ENCODE peak calls at places on chromosomes 6 and 20, in nine cellular contexts. P is CD4-positive, alpha-beta memory T cell; S is neuronal stem cell; O is adrenal gland; A is heart right ventricle; C is AG04449; Q is ovary; I is fibroblast of the aortic adventitia; V is A549. D is an unnamed sample.

GRCh38 chr20:36467076-36467999 is 74.0 kb upstream of the MYL9 start:
- DNase-seq in P (peak), S (no peak), O (no peak), A (peak), C (no peak), Q (no peak), I (peak), V (no peak), D (peak)

GRCh38 chr6:62324817-62325216 is 38.8 kb upstream of the KHDRBS2 start:
- DNase-seq in P (no peak), S (no peak), O (no peak), A (no peak), C (no peak), Q (no peak), I (no peak), V (no peak), D (no peak)

GRCh38 chr6:94041930-94042724 is 622.8 kb upstream of the EPHA7 start:
- DNase-seq in P (no peak), S (no peak), O (no peak), A (no peak), C (no peak), Q (no peak), I (no peak), V (no peak), D (no peak)

GRCh38 chr6:28589952-28590340 is 64.3 kb downstream of the GPX5 start:
- DNase-seq in P (no peak), S (no peak), O (no peak), A (no peak), C (no peak), Q (no peak), I (no peak), V (no peak), D (no peak)

GRCh38 chr6:34696189-34696738 is 303 bp downstream of the ILRUN start:
- DNase-seq in P (no peak), S (no peak), O (peak), A (peak), C (no peak), Q (peak), I (peak), V (no peak), D (no peak)

GRCh38 chr6:20481281-20481680 is 53.0 kb upstream of the CDKAL1 start:
- DNase-seq in P (no peak), S (no peak), O (no peak), A (no peak), C (no peak), Q (no peak), I (no peak), V (no peak), D (no peak)

GRCh38 chr6:143060806-143061596 is at the start of gene AIG1:
- DNase-seq in P (peak), S (peak), O (peak), A (no peak), C (no peak), Q (peak), I (peak), V (peak), D (no peak)

GRCh38 chr6:37809144-37809543 is 10.4 kb upstream of the ZFAND3 start:
- DNase-seq in P (no peak), S (no peak), O (peak), A (peak), C (no peak), Q (peak), I (peak), V (no peak), D (no peak)

GRCh38 chr6:24093381-24093780 is 32.6 kb upstream of the NRSN1 start:
- DNase-seq in P (no peak), S (no peak), O (no peak), A (no peak), C (no peak), Q (no peak), I (no peak), V (no peak), D (no peak)

GRCh38 chr20:15818651-15819071 is 754.6 kb downstream of the KIF16B start:
- DNase-seq in P (no peak), S (no peak), O (no peak), A (no peak), C (no peak), Q (no peak), I (no peak), V (no peak), D (peak)

GRCh38 chr6:56491606-56492328 is 150.9 kb downstream of the DST start:
- DNase-seq in P (no peak), S (no peak), O (peak), A (no peak), C (no peak), Q (no peak), I (peak), V (no peak), D (no peak)

GRCh38 chr20:48523191-48523757 is 304.5 kb downstream of the PREX1 start:
- DNase-seq in P (no peak), S (peak), O (peak), A (no peak), C (no peak), Q (no peak), I (peak), V (peak), D (peak)

GRCh38 chr20:49501917-49502316 is 19.4 kb upstream of the KCNB1 start:
- DNase-seq in P (no peak), S (no peak), O (no peak), A (no peak), C (no peak), Q (no peak), I (peak), V (no peak), D (no peak)

GRCh38 chr20:10300582-10301108 is 82.0 kb downstream of the SNAP25 start:
- DNase-seq in P (no peak), S (no peak), O (no peak), A (no peak), C (no peak), Q (no peak), I (no peak), V (no peak), D (no peak)
- H3K4me3 ChIP-seq in P (no peak), S (no peak), O (no peak), A (no peak), C (no peak), Q (no peak), I (no peak), V (no peak), D (no peak)

GRCh38 chr6:46918830-46919229 is 2.9 kb downstream of the ADGRF5 start:
- DNase-seq in P (no peak), S (no peak), O (no peak), A (no peak), C (no peak), Q (no peak), I (no peak), V (no peak), D (no peak)
- H3K4me3 ChIP-seq in P (no peak), S (no peak), O (no peak), A (peak), C (no peak), Q (no peak), I (no peak), V (no peak), D (no peak)

GRCh38 chr20:53643031-53643832 is 49.6 kb upstream of the ZNF217 start:
- DNase-seq in P (peak), S (no peak), O (peak), A (no peak), C (no peak), Q (no peak), I (peak), V (peak), D (no peak)
- H3K4me3 ChIP-seq in P (peak), S (no peak), O (no peak), A (no peak), C (peak), Q (no peak), I (peak), V (peak), D (no peak)

GRCh38 chr20:63357921-63358905 is 2.9 kb downstream of the CHRNA4 start:
- DNase-seq in P (no peak), S (no peak), O (no peak), A (peak), C (no peak), Q (no peak), I (no peak), V (no peak), D (peak)

GRCh38 chr20:63361507-63362425 is 617 bp upstream of the CHRNA4 start:
- DNase-seq in P (no peak), S (no peak), O (no peak), A (peak), C (no peak), Q (no peak), I (no peak), V (no peak), D (no peak)

GRCh38 chr20:63359164-63359934 is 1.8 kb downstream of the CHRNA4 start:
- DNase-seq in P (no peak), S (no peak), O (no peak), A (no peak), C (no peak), Q (no peak), I (no peak), V (no peak), D (no peak)

GRCh38 chr20:63360850-63361497 is at the start of gene CHRNA4:
- DNase-seq in P (no peak), S (no peak), O (no peak), A (peak), C (no peak), Q (no peak), I (no peak), V (no peak), D (no peak)

DNA sequence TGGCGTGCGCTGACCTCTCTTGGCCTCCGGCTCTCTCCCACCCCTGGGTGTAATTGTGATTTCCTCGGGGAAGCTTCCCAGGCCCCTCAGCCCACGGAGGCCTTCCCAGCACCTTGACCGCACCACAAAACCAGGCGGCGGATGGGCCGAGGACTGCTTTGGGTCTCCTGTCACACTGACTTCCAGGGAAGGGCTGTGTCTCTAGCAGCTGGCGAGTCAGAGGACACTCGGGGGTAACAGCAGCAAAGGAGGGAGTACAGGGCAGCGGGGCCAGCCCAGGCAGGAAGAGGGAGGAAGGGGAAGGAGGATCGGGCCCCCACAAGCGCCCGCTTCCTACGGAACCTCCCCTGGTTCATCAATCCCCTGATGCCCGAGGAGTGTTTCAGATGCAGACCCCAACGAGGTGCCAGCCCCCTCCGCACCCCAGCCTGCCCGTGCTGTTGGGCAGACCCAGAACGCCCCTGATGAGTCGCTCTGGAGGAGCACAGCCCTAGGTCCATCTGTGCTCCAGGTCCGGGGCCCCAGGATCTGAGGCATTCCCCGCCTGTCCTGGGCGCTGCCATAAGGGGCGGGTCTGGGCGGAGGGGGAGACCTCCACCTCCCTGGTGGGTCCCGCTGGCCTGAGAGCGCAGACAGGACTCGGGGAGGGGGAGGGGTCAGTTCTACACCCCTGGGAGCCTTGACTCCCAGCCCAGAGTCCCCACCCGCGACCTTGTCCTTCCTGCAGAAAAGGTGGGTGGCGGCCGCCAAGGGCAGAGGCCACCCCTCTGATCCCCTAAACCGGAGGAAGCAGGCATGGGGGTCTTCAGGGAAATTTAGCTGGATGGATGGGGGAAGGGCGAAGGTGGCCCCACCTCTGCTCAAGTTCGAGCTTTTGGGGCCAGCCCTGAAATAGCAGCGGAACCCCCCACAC is 956 bp downstream of the CHRNA4 start:
- DNase-seq in P (no peak), S (no peak), O (no peak), A (peak), C (no peak), Q (no peak), I (no peak), V (no peak), D (no peak)
- H3K4me3 ChIP-seq in P (no peak), S (peak), O (no peak), A (no peak), C (no peak), Q (no peak), I (no peak), V (peak), D (no peak)

DNA sequence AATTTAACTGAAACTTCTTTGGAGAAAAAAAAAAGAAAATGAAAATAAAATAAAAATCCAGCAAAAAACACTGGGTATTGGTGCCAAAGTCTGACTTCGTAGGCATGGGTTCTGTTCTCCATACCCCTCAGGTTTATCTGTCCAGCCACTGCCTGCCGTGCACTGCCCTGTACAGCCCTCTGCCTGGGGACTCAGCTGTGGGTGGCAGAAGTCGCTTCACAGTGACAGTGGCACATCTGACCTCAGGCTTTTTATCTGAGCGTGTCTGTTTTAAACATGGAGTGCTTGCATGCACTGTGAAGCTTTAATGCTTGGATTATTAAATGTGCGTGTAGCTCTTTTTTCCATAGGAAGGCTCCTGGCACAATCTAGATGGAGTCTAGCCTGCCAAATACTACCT is 375.4 kb downstream of the UTRN start:
- DNase-seq in P (no peak), S (no peak), O (no peak), A (no peak), C (no peak), Q (no peak), I (no peak), V (no peak), D (no peak)
- H3K4me3 ChIP-seq in P (no peak), S (no peak), O (no peak), A (no peak), C (no peak), Q (no peak), I (no peak), V (no peak), D (no peak)

GRCh38 chr6:163665464-163665863 is 250.9 kb downstream of the QKI start:
- DNase-seq in P (no peak), S (no peak), O (no peak), A (no peak), C (no peak), Q (no peak), I (no peak), V (no peak), D (no peak)

GRCh38 chr6:163668061-163668426 is 253.5 kb downstream of the QKI start:
- DNase-seq in P (no peak), S (no peak), O (no peak), A (no peak), C (no peak), Q (no peak), I (no peak), V (no peak), D (no peak)

GRCh38 chr6:163671355-163671754 is 256.8 kb downstream of the QKI start:
- DNase-seq in P (no peak), S (no peak), O (no peak), A (no peak), C (no peak), Q (no peak), I (no peak), V (no peak), D (no peak)

GRCh38 chr6:163670283-163670682 is 255.8 kb downstream of the QKI start:
- DNase-seq in P (no peak), S (no peak), O (no peak), A (no peak), C (no peak), Q (no peak), I (no peak), V (no peak), D (no peak)

GRCh38 chr6:163667372-163668060 is 253.0 kb downstream of the QKI start:
- DNase-seq in P (peak), S (no peak), O (peak), A (no peak), C (no peak), Q (no peak), I (no peak), V (no peak), D (no peak)
- H3K4me3 ChIP-seq in P (no peak), S (no peak), O (no peak), A (no peak), C (no peak), Q (no peak), I (no peak), V (no peak), D (no peak)

GRCh38 chr6:26185004-26185403 is 97.8 kb downstream of the HFE start:
- DNase-seq in P (no peak), S (no peak), O (no peak), A (no peak), C (no peak), Q (no peak), I (no peak), V (no peak), D (no peak)

GRCh38 chr6:26183581-26184408 is 96.6 kb downstream of the HFE start:
- DNase-seq in P (peak), S (peak), O (peak), A (peak), C (no peak), Q (peak), I (peak), V (no peak), D (peak)

GRCh38 chr6:26185802-26186201 is 98.6 kb downstream of the HFE start:
- DNase-seq in P (no peak), S (no peak), O (no peak), A (no peak), C (no peak), Q (no peak), I (no peak), V (no peak), D (no peak)

GRCh38 chr6:26183237-26183580 is 96.0 kb downstream of the HFE start:
- DNase-seq in P (no peak), S (no peak), O (no peak), A (no peak), C (no peak), Q (no peak), I (no peak), V (no peak), D (no peak)

GRCh38 chr6:26184492-26184891 is 97.3 kb downstream of the HFE start:
- DNase-seq in P (no peak), S (no peak), O (no peak), A (no peak), C (no peak), Q (no peak), I (no peak), V (no peak), D (no peak)
- H3K4me3 ChIP-seq in P (no peak), S (no peak), O (no peak), A (peak), C (peak), Q (peak), I (no peak), V (peak), D (no peak)

D was measured in LNCaP clone FGC.